ENCODE peak calls at places on chromosomes 1 and 21, in seven cellular contexts. I, N, W, J, R, Y and M are unnamed samples.
A peak's percentile ranks its signal among the peaks of the same experiment; 100 is the strongest.

GRCh38 chr1:155086182-155086741 is 7.6 kb downstream of the EFNA3 start:
- DNase-seq in I (no peak), N (peak; percentile 95), W (peak; percentile 64), J (peak; percentile 25), R (peak; percentile 79), Y (peak; percentile 61), M (peak; percentile 65)

GRCh38 chr1:226568975-226569741 is 20.6 kb downstream of the STUM start:
- DNase-seq in I (no peak), N (no peak), W (no peak), J (no peak), R (no peak), Y (no peak), M (no peak)

GRCh38 chr1:9643351-9644256 is 7.9 kb upstream of the PIK3CD start:
- DNase-seq in I (no peak), N (no peak), W (no peak), J (peak; percentile 7), R (no peak), Y (no peak), M (no peak)

GRCh38 chr1:8004803-8005573 is 21.1 kb downstream of the ERRFI1 start:
- DNase-seq in I (peak; percentile 42), N (no peak), W (peak; percentile 91), J (no peak), R (no peak), Y (no peak), M (no peak)

GRCh38 chr1:192869308-192869940 is 60.6 kb downstream of the RGS2 start:
- DNase-seq in I (no peak), N (no peak), W (no peak), J (peak; percentile 62), R (no peak), Y (no peak), M (no peak)

GRCh38 chr1:40161888-40162397 is 756 bp downstream of the RLF start:
- DNase-seq in I (no peak), N (no peak), W (no peak), J (no peak), R (no peak), Y (peak; percentile 19), M (no peak)

GRCh38 chr1:99992760-99993467 is 23.1 kb downstream of the SLC35A3 start:
- DNase-seq in I (no peak), N (no peak), W (no peak), J (no peak), R (no peak), Y (no peak), M (no peak)

GRCh38 chr1:181141431-181141910 is 53.0 kb downstream of the IER5 start:
- DNase-seq in I (no peak), N (no peak), W (peak; percentile 61), J (no peak), R (peak; percentile 50), Y (no peak), M (no peak)

GRCh38 chr1:218273757-218274505 is 11.2 kb upstream of the RRP15 start:
- DNase-seq in I (no peak), N (no peak), W (no peak), J (peak; percentile 57), R (no peak), Y (no peak), M (no peak)

GRCh38 chr1:116868386-116868785 is 41.3 kb upstream of the PTGFRN start:
- DNase-seq in I (no peak), N (no peak), W (no peak), J (no peak), R (no peak), Y (no peak), M (no peak)

GRCh38 chr1:66256629-66257575 is 277.1 kb upstream of the SGIP1 start:
- DNase-seq in I (no peak), N (no peak), W (no peak), J (no peak), R (no peak), Y (no peak), M (no peak)

GRCh38 chr1:31102501-31102950 is 37.0 kb upstream of the PUM1 start:
- DNase-seq in I (no peak), N (no peak), W (no peak), J (peak; percentile 0), R (no peak), Y (no peak), M (no peak)

GRCh38 chr1:154431586-154432373 is 26.6 kb downstream of the IL6R start:
- DNase-seq in I (no peak), N (no peak), W (peak; percentile 58), J (no peak), R (no peak), Y (no peak), M (no peak)

GRCh38 chr1:109481646-109482045 is 2.1 kb upstream of the ATXN7L2 start:
- DNase-seq in I (no peak), N (no peak), W (no peak), J (no peak), R (no peak), Y (no peak), M (no peak)

GRCh38 chr1:94926365-94926914 is 470 bp downstream of the CNN3 start:
- DNase-seq in I (peak; percentile 37), N (peak; percentile 47), W (peak; percentile 70), J (no peak), R (no peak), Y (peak; percentile 57), M (no peak)

GRCh38 chr1:33137800-33138199 is 44.0 kb downstream of the TRIM62 start:
- DNase-seq in I (peak; percentile 23), N (no peak), W (peak; percentile 44), J (no peak), R (peak; percentile 40), Y (peak; percentile 42), M (no peak)

GRCh38 chr1:26281091-26281958 is 1.4 kb downstream of the SH3BGRL3 start:
- DNase-seq in I (no peak), N (no peak), W (no peak), J (no peak), R (no peak), Y (no peak), M (no peak)

GRCh38 chr21:38668067-38668466 is 137.7 kb upstream of the ETS2 start:
- DNase-seq in I (no peak), N (no peak), W (no peak), J (no peak), R (no peak), Y (no peak), M (no peak)

GRCh38 chr1:83905315-83905907 is 93.5 kb downstream of the TTLL7 start:
- DNase-seq in I (no peak), N (no peak), W (no peak), J (peak; percentile 21), R (peak; percentile 2), Y (peak; percentile 12), M (no peak)

GRCh38 chr1:30272288-30273020 is 450.9 kb downstream of the MATN1 start:
- DNase-seq in I (no peak), N (no peak), W (no peak), J (no peak), R (no peak), Y (no peak), M (no peak)

GRCh38 chr1:118900643-118901440 is 87.3 kb downstream of the TBX15 start:
- DNase-seq in I (no peak), N (no peak), W (no peak), J (no peak), R (no peak), Y (no peak), M (no peak)

GRCh38 chr1:171220551-171221175 is 27.6 kb upstream of the FMO1 start:
- DNase-seq in I (no peak), N (no peak), W (no peak), J (no peak), R (no peak), Y (no peak), M (no peak)

GRCh38 chr1:114470681-114471080 is 40.3 kb downstream of the TRIM33 start:
- DNase-seq in I (no peak), N (no peak), W (no peak), J (no peak), R (no peak), Y (no peak), M (no peak)

GRCh38 chr1:178133291-178133989 is 39.5 kb downstream of the RASAL2 start:
- DNase-seq in I (no peak), N (no peak), W (no peak), J (no peak), R (no peak), Y (no peak), M (no peak)

GRCh38 chr1:159821171-159821867 is 5.4 kb upstream of the SLAMF8 start:
- DNase-seq in I (no peak), N (no peak), W (no peak), J (peak; percentile 26), R (no peak), Y (no peak), M (no peak)

GRCh38 chr1:6612641-6613360 is 730 bp upstream of the PHF13 start:
- DNase-seq in I (peak; percentile 22), N (peak; percentile 24), W (peak; percentile 60), J (peak; percentile 44), R (peak; percentile 49), Y (no peak), M (no peak)